ENCODE peak calls at places on chromosomes 4 and X, in seven cellular contexts. L is cardiac fibroblast, R is NCI-H1436 treated with DMSO at 0.1 percent for 48 hours, Y is RPMI8226, S is ovary, Q is hypothalamus, X is hippocampal formation. O is an unnamed sample.

GRCh38 chr4:73864365-73864764 is 4.8 kb upstream of the CXCL1 start:
- DNase-seq in L (no peak), R (peak), Y (peak), S (no peak), Q (no peak), X (no peak), O (no peak)

GRCh38 chr4:61877893-61878292 is 677.8 kb downstream of the ADGRL3 start:
- DNase-seq in L (no peak), R (no peak), Y (no peak), S (no peak), Q (no peak), X (no peak), O (no peak)

GRCh38 chr4:105956566-105956965 is 61.3 kb downstream of the NPNT start:
- DNase-seq in L (no peak), R (no peak), Y (no peak), S (no peak), Q (no peak), X (no peak), O (no peak)

GRCh38 chrX:134936542-134936941 is 54.2 kb upstream of the SMIM10 start:
- DNase-seq in L (peak), R (no peak), Y (no peak), S (no peak), Q (no peak), X (no peak), O (no peak)

GRCh38 chr4:73814679-73815078 is 21.8 kb upstream of the CXCL6 start:
- DNase-seq in L (no peak), R (no peak), Y (no peak), S (no peak), Q (no peak), X (no peak), O (no peak)

GRCh38 chrX:13140007-13140406 is 95.6 kb upstream of the FAM9C start:
- DNase-seq in L (no peak), R (no peak), Y (no peak), S (no peak), Q (no peak), X (no peak), O (no peak)

GRCh38 chr4:185820119-185821028 is 8.4 kb upstream of the SORBS2 start:
- DNase-seq in L (no peak), R (no peak), Y (no peak), S (no peak), Q (no peak), X (no peak), O (no peak)

GRCh38 chr4:40685300-40685699 is 55.6 kb upstream of the RBM47 start:
- DNase-seq in L (peak), R (no peak), Y (no peak), S (no peak), Q (no peak), X (no peak), O (no peak)

GRCh38 chrX:46257451-46257879 is 287.8 kb downstream of the ZNF674 start:
- DNase-seq in L (no peak), R (no peak), Y (no peak), S (no peak), Q (no peak), X (no peak), O (no peak)

GRCh38 chr4:38739438-38739837 is 43.4 kb downstream of the TLR10 start:
- DNase-seq in L (no peak), R (no peak), Y (no peak), S (no peak), Q (no peak), X (no peak), O (no peak)

GRCh38 chr4:83320548-83320947 is 14.1 kb downstream of the HPSE start:
- DNase-seq in L (peak), R (no peak), Y (no peak), S (no peak), Q (peak), X (no peak), O (no peak)

GRCh38 chr4:184263910-184264732 is 46.4 kb upstream of the ENPP6 start:
- DNase-seq in L (peak), R (peak), Y (peak), S (peak), Q (peak), X (peak), O (peak)

GRCh38 chr4:84218002-84218401 is 281.1 kb downstream of the NKX6-1 start:
- DNase-seq in L (no peak), R (no peak), Y (no peak), S (no peak), Q (no peak), X (no peak), O (peak)

GRCh38 chrX:38987135-38987780 is 186.0 kb downstream of the MID1IP1 start:
- DNase-seq in L (no peak), R (no peak), Y (no peak), S (no peak), Q (no peak), X (no peak), O (no peak)

GRCh38 chrX:50073601-50074000 is 127.2 kb downstream of the AKAP4 start:
- DNase-seq in L (no peak), R (no peak), Y (no peak), S (no peak), Q (no peak), X (no peak), O (no peak)

GRCh38 chr4:180827193-180827592 is 1416.0 kb upstream of the TENM3 start:
- DNase-seq in L (peak), R (no peak), Y (peak), S (no peak), Q (no peak), X (no peak), O (no peak)

GRCh38 chr4:183205193-183205592 is 106.1 kb downstream of the WWC2 start:
- DNase-seq in L (no peak), R (no peak), Y (no peak), S (no peak), Q (no peak), X (no peak), O (no peak)

GRCh38 chrX:1462596-1463251 is 10.0 kb upstream of the ASMTL start:
- DNase-seq in L (peak), R (no peak), Y (peak), S (peak), Q (no peak), X (no peak), O (no peak)

GRCh38 chrX:153818571-153819397 is 11.6 kb downstream of the PDZD4 start:
- DNase-seq in L (no peak), R (no peak), Y (peak), S (no peak), Q (no peak), X (no peak), O (peak)

GRCh38 chr4:88999392-88999791 is 57.6 kb downstream of the FAM13A start:
- DNase-seq in L (no peak), R (peak), Y (no peak), S (no peak), Q (no peak), X (no peak), O (no peak)

GRCh38 chr4:121728798-121729226 is 32.0 kb upstream of the ANXA5 start:
- DNase-seq in L (peak), R (no peak), Y (no peak), S (no peak), Q (no peak), X (no peak), O (no peak)

O was measured in neural crest cell.